ENCODE peak calls at places on chromosomes 5 and 9, in ten cellular contexts. One of them, this sample, is unnamed.

GRCh38 chr9:116741106-116741740 is 54.1 kb downstream of the TRIM32 start:
- DNase-seq in ELR: no peak
- DNase-seq in left ventricle myocardium inferior: no peak
- DNase-seq in iris pigment epithelial cell: no peak
- DNase-seq in activated naive CD8-positive, alpha-beta T cell treated with anti-CD3 and anti-CD28 coated beads, Interleukin-2, amount 50 U/mL, for 24 hours: no peak
- DNase-seq in activated CD8-positive, alpha-beta memory T cell treated with anti-CD3 and anti-CD28 coated beads, Interleukin-2, amount 10 ng/mL, durations not matched to agents 7 days and 5 days: no peak
- DNase-seq in NCI-H1930: no peak
- DNase-seq in AG09309: no peak
- DNase-seq in stimulated activated CD4-positive, alpha-beta T cell treated with anti-CD3 and anti-CD28 coated beads, Interleukin-12 subunit alpha, Interleukin-12 subunit beta, amount 100 ng/mL, for 4 hours: no peak
- DNase-seq in Peyer's patch: no peak
- DNase-seq in this sample: no peak

GRCh38 chr5:170534177-170534576 is 30.4 kb downstream of the KCNIP1 start:
- DNase-seq in iris pigment epithelial cell: no peak
- DNase-seq in left ventricle myocardium inferior: no peak
- DNase-seq in stimulated activated CD4-positive, alpha-beta T cell treated with anti-CD3 and anti-CD28 coated beads, Interleukin-12 subunit alpha, Interleukin-12 subunit beta, amount 100 ng/mL, for 4 hours: no peak
- DNase-seq in activated CD8-positive, alpha-beta memory T cell treated with anti-CD3 and anti-CD28 coated beads, Interleukin-2, amount 10 ng/mL, durations not matched to agents 7 days and 5 days: no peak
- DNase-seq in activated naive CD8-positive, alpha-beta T cell treated with anti-CD3 and anti-CD28 coated beads, Interleukin-2, amount 50 U/mL, for 24 hours: no peak
- DNase-seq in ELR: no peak
- DNase-seq in Peyer's patch: no peak
- DNase-seq in AG09309: no peak
- DNase-seq in NCI-H1930: no peak
- DNase-seq in this sample: no peak

GRCh38 chr9:100561256-100561655 is 16.6 kb upstream of the CAVIN4 start:
- DNase-seq in left ventricle myocardium inferior: no peak
- DNase-seq in stimulated activated CD4-positive, alpha-beta T cell treated with anti-CD3 and anti-CD28 coated beads, Interleukin-12 subunit alpha, Interleukin-12 subunit beta, amount 100 ng/mL, for 4 hours: no peak
- DNase-seq in Peyer's patch: no peak
- DNase-seq in iris pigment epithelial cell: peak
- DNase-seq in activated naive CD8-positive, alpha-beta T cell treated with anti-CD3 and anti-CD28 coated beads, Interleukin-2, amount 50 U/mL, for 24 hours: no peak
- DNase-seq in NCI-H1930: no peak
- DNase-seq in ELR: no peak
- DNase-seq in activated CD8-positive, alpha-beta memory T cell treated with anti-CD3 and anti-CD28 coated beads, Interleukin-2, amount 10 ng/mL, durations not matched to agents 7 days and 5 days: no peak
- DNase-seq in AG09309: no peak
- DNase-seq in this sample: no peak

GRCh38 chr5:98770911-98771322 is 2.5 kb upstream of the RGMB start:
- DNase-seq in activated naive CD8-positive, alpha-beta T cell treated with anti-CD3 and anti-CD28 coated beads, Interleukin-2, amount 50 U/mL, for 24 hours: no peak
- DNase-seq in AG09309: no peak
- DNase-seq in stimulated activated CD4-positive, alpha-beta T cell treated with anti-CD3 and anti-CD28 coated beads, Interleukin-12 subunit alpha, Interleukin-12 subunit beta, amount 100 ng/mL, for 4 hours: no peak
- DNase-seq in ELR: no peak
- DNase-seq in Peyer's patch: no peak
- DNase-seq in iris pigment epithelial cell: peak
- DNase-seq in activated CD8-positive, alpha-beta memory T cell treated with anti-CD3 and anti-CD28 coated beads, Interleukin-2, amount 10 ng/mL, durations not matched to agents 7 days and 5 days: no peak
- DNase-seq in NCI-H1930: no peak
- DNase-seq in left ventricle myocardium inferior: no peak
- DNase-seq in this sample: no peak

GRCh38 chr5:140561753-140562523 is 2.5 kb downstream of the APBB3 start:
- DNase-seq in NCI-H1930: no peak
- DNase-seq in AG09309: no peak
- DNase-seq in left ventricle myocardium inferior: no peak
- DNase-seq in ELR: no peak
- DNase-seq in stimulated activated CD4-positive, alpha-beta T cell treated with anti-CD3 and anti-CD28 coated beads, Interleukin-12 subunit alpha, Interleukin-12 subunit beta, amount 100 ng/mL, for 4 hours: no peak
- DNase-seq in Peyer's patch: peak
- DNase-seq in activated naive CD8-positive, alpha-beta T cell treated with anti-CD3 and anti-CD28 coated beads, Interleukin-2, amount 50 U/mL, for 24 hours: no peak
- DNase-seq in activated CD8-positive, alpha-beta memory T cell treated with anti-CD3 and anti-CD28 coated beads, Interleukin-2, amount 10 ng/mL, durations not matched to agents 7 days and 5 days: no peak
- DNase-seq in iris pigment epithelial cell: no peak
- DNase-seq in this sample: no peak

GRCh38 chr5:18551716-18552115 is 917.5 kb downstream of the TAF11L14 start:
- DNase-seq in activated naive CD8-positive, alpha-beta T cell treated with anti-CD3 and anti-CD28 coated beads, Interleukin-2, amount 50 U/mL, for 24 hours: no peak
- DNase-seq in ELR: no peak
- DNase-seq in left ventricle myocardium inferior: no peak
- DNase-seq in Peyer's patch: no peak
- DNase-seq in stimulated activated CD4-positive, alpha-beta T cell treated with anti-CD3 and anti-CD28 coated beads, Interleukin-12 subunit alpha, Interleukin-12 subunit beta, amount 100 ng/mL, for 4 hours: no peak
- DNase-seq in iris pigment epithelial cell: no peak
- DNase-seq in activated CD8-positive, alpha-beta memory T cell treated with anti-CD3 and anti-CD28 coated beads, Interleukin-2, amount 10 ng/mL, durations not matched to agents 7 days and 5 days: no peak
- DNase-seq in NCI-H1930: no peak
- DNase-seq in AG09309: no peak
- DNase-seq in this sample: no peak

GRCh38 chr5:108028883-108029282 is 353.0 kb downstream of the FBXL17 start:
- DNase-seq in activated naive CD8-positive, alpha-beta T cell treated with anti-CD3 and anti-CD28 coated beads, Interleukin-2, amount 50 U/mL, for 24 hours: no peak
- DNase-seq in NCI-H1930: no peak
- DNase-seq in activated CD8-positive, alpha-beta memory T cell treated with anti-CD3 and anti-CD28 coated beads, Interleukin-2, amount 10 ng/mL, durations not matched to agents 7 days and 5 days: no peak
- DNase-seq in iris pigment epithelial cell: no peak
- DNase-seq in stimulated activated CD4-positive, alpha-beta T cell treated with anti-CD3 and anti-CD28 coated beads, Interleukin-12 subunit alpha, Interleukin-12 subunit beta, amount 100 ng/mL, for 4 hours: no peak
- DNase-seq in ELR: no peak
- DNase-seq in Peyer's patch: no peak
- DNase-seq in left ventricle myocardium inferior: no peak
- DNase-seq in AG09309: no peak
- DNase-seq in this sample: no peak

GRCh38 chr5:103562453-103563157 is at the start of gene NUDT12:
- DNase-seq in stimulated activated CD4-positive, alpha-beta T cell treated with anti-CD3 and anti-CD28 coated beads, Interleukin-12 subunit alpha, Interleukin-12 subunit beta, amount 100 ng/mL, for 4 hours: peak
- DNase-seq in ELR: peak
- DNase-seq in left ventricle myocardium inferior: peak
- DNase-seq in activated CD8-positive, alpha-beta memory T cell treated with anti-CD3 and anti-CD28 coated beads, Interleukin-2, amount 10 ng/mL, durations not matched to agents 7 days and 5 days: peak
- DNase-seq in NCI-H1930: peak
- DNase-seq in iris pigment epithelial cell: peak
- DNase-seq in Peyer's patch: peak
- DNase-seq in activated naive CD8-positive, alpha-beta T cell treated with anti-CD3 and anti-CD28 coated beads, Interleukin-2, amount 50 U/mL, for 24 hours: peak
- DNase-seq in AG09309: no peak
- DNase-seq in this sample: peak

GRCh38 chr5:11139471-11139870 is 378.4 kb upstream of the DAP start:
- DNase-seq in stimulated activated CD4-positive, alpha-beta T cell treated with anti-CD3 and anti-CD28 coated beads, Interleukin-12 subunit alpha, Interleukin-12 subunit beta, amount 100 ng/mL, for 4 hours: no peak
- DNase-seq in iris pigment epithelial cell: no peak
- DNase-seq in AG09309: no peak
- DNase-seq in NCI-H1930: no peak
- DNase-seq in activated naive CD8-positive, alpha-beta T cell treated with anti-CD3 and anti-CD28 coated beads, Interleukin-2, amount 50 U/mL, for 24 hours: no peak
- DNase-seq in Peyer's patch: no peak
- DNase-seq in left ventricle myocardium inferior: no peak
- DNase-seq in ELR: peak
- DNase-seq in activated CD8-positive, alpha-beta memory T cell treated with anti-CD3 and anti-CD28 coated beads, Interleukin-2, amount 10 ng/mL, durations not matched to agents 7 days and 5 days: no peak
- DNase-seq in this sample: no peak

GRCh38 chr5:162699361-162699760 is 631.8 kb downstream of the GABRG2 start:
- DNase-seq in left ventricle myocardium inferior: no peak
- DNase-seq in NCI-H1930: no peak
- DNase-seq in stimulated activated CD4-positive, alpha-beta T cell treated with anti-CD3 and anti-CD28 coated beads, Interleukin-12 subunit alpha, Interleukin-12 subunit beta, amount 100 ng/mL, for 4 hours: no peak
- DNase-seq in iris pigment epithelial cell: no peak
- DNase-seq in Peyer's patch: no peak
- DNase-seq in AG09309: no peak
- DNase-seq in ELR: no peak
- DNase-seq in activated CD8-positive, alpha-beta memory T cell treated with anti-CD3 and anti-CD28 coated beads, Interleukin-2, amount 10 ng/mL, durations not matched to agents 7 days and 5 days: no peak
- DNase-seq in activated naive CD8-positive, alpha-beta T cell treated with anti-CD3 and anti-CD28 coated beads, Interleukin-2, amount 50 U/mL, for 24 hours: no peak
- DNase-seq in this sample: no peak

This sample was measured in thyroid gland.